ENCODE peak calls at places on chromosomes 4 and X, in eight cellular contexts. One of them, this sample, is unnamed.

GRCh38 chr4:40255722-40256281 is 59.0 kb downstream of the RHOH start:
- DNase-seq in thoracic aorta: no peak
- DNase-seq in lower lobe of right lung: no peak
- DNase-seq in cardiac fibroblast: peak; percentile 91
- DNase-seq in foreskin fibroblast: peak; percentile 94
- DNase-seq in epithelial cell of esophagus: peak; percentile 96
- DNase-seq in psoas muscle: no peak
- DNase-seq in neuronal stem cell: no peak
- DNase-seq in this sample: peak; percentile 96

GRCh38 chrX:45513042-45513441 is 312.4 kb upstream of the DIPK2B start:
- DNase-seq in psoas muscle: no peak
- DNase-seq in foreskin fibroblast: no peak
- DNase-seq in neuronal stem cell: no peak
- DNase-seq in thoracic aorta: no peak
- DNase-seq in epithelial cell of esophagus: no peak
- DNase-seq in cardiac fibroblast: no peak
- DNase-seq in lower lobe of right lung: no peak
- DNase-seq in this sample: no peak

GRCh38 chr4:82500106-82500738 is 61.6 kb downstream of the TMEM150C start:
- DNase-seq in lower lobe of right lung: no peak
- DNase-seq in foreskin fibroblast: peak; percentile 48
- DNase-seq in epithelial cell of esophagus: peak; percentile 35
- DNase-seq in cardiac fibroblast: peak; percentile 23
- DNase-seq in neuronal stem cell: no peak
- DNase-seq in psoas muscle: no peak
- DNase-seq in thoracic aorta: no peak
- DNase-seq in this sample: peak; percentile 25

GRCh38 chr4:7938513-7939376 is 916 bp downstream of the AFAP1 start:
- DNase-seq in cardiac fibroblast: peak; percentile 63
- DNase-seq in thoracic aorta: no peak
- DNase-seq in epithelial cell of esophagus: peak; percentile 24
- DNase-seq in neuronal stem cell: no peak
- DNase-seq in foreskin fibroblast: no peak
- DNase-seq in psoas muscle: no peak
- DNase-seq in lower lobe of right lung: peak; percentile 56
- DNase-seq in this sample: peak; percentile 50

GRCh38 chrX:77342028-77342427 is 105.2 kb upstream of the FGF16 start:
- DNase-seq in foreskin fibroblast: no peak
- DNase-seq in psoas muscle: no peak
- DNase-seq in thoracic aorta: no peak
- DNase-seq in lower lobe of right lung: no peak
- DNase-seq in neuronal stem cell: no peak
- DNase-seq in epithelial cell of esophagus: no peak
- DNase-seq in cardiac fibroblast: no peak
- DNase-seq in this sample: no peak

GRCh38 chr4:114727426-114727825 is 128.8 kb downstream of the UGT8 start:
- DNase-seq in cardiac fibroblast: no peak
- DNase-seq in psoas muscle: no peak
- DNase-seq in thoracic aorta: no peak
- DNase-seq in epithelial cell of esophagus: no peak
- DNase-seq in foreskin fibroblast: no peak
- DNase-seq in neuronal stem cell: peak; percentile 26
- DNase-seq in lower lobe of right lung: no peak
- DNase-seq in this sample: no peak

GRCh38 chr4:98540803-98541202 is 117.6 kb downstream of the TSPAN5 start:
- DNase-seq in lower lobe of right lung: no peak
- DNase-seq in cardiac fibroblast: no peak
- DNase-seq in epithelial cell of esophagus: peak; percentile 70
- DNase-seq in thoracic aorta: no peak
- DNase-seq in psoas muscle: no peak
- DNase-seq in foreskin fibroblast: no peak
- DNase-seq in neuronal stem cell: no peak
- DNase-seq in this sample: no peak

GRCh38 chr4:6239968-6240367 is 29.7 kb upstream of the WFS1 start:
- DNase-seq in cardiac fibroblast: no peak
- DNase-seq in thoracic aorta: no peak
- DNase-seq in foreskin fibroblast: no peak
- DNase-seq in lower lobe of right lung: peak; percentile 25
- DNase-seq in neuronal stem cell: no peak
- DNase-seq in psoas muscle: peak; percentile 23
- DNase-seq in epithelial cell of esophagus: no peak
- DNase-seq in this sample: no peak

GRCh38 chr4:6493668-6494304 is 21.4 kb upstream of the PPP2R2C start:
- DNase-seq in epithelial cell of esophagus: peak; percentile 29
- DNase-seq in psoas muscle: no peak
- DNase-seq in foreskin fibroblast: no peak
- DNase-seq in lower lobe of right lung: no peak
- DNase-seq in cardiac fibroblast: peak; percentile 8
- DNase-seq in thoracic aorta: no peak
- DNase-seq in neuronal stem cell: peak; percentile 8
- DNase-seq in this sample: peak; percentile 16

GRCh38 chrX:38649674-38650647 is 88.6 kb downstream of the TSPAN7 start:
- DNase-seq in epithelial cell of esophagus: no peak
- DNase-seq in neuronal stem cell: no peak
- DNase-seq in cardiac fibroblast: no peak
- DNase-seq in psoas muscle: peak; percentile 80
- DNase-seq in lower lobe of right lung: no peak
- DNase-seq in foreskin fibroblast: no peak
- DNase-seq in thoracic aorta: no peak
- DNase-seq in this sample: no peak

GRCh38 chrX:150051096-150051495 is 112.8 kb upstream of the EOLA2 start:
- DNase-seq in cardiac fibroblast: no peak
- DNase-seq in thoracic aorta: no peak
- DNase-seq in psoas muscle: no peak
- DNase-seq in foreskin fibroblast: no peak
- DNase-seq in neuronal stem cell: no peak
- DNase-seq in lower lobe of right lung: no peak
- DNase-seq in epithelial cell of esophagus: peak; percentile 85
- DNase-seq in this sample: no peak

GRCh38 chr4:73127839-73128448 is 58.4 kb upstream of the COX18 start:
- DNase-seq in cardiac fibroblast: peak; percentile 26
- DNase-seq in psoas muscle: no peak
- DNase-seq in foreskin fibroblast: no peak
- DNase-seq in neuronal stem cell: no peak
- DNase-seq in lower lobe of right lung: no peak
- DNase-seq in epithelial cell of esophagus: peak; percentile 39
- DNase-seq in thoracic aorta: no peak
- DNase-seq in this sample: peak; percentile 34

GRCh38 chr4:89067407-89067806 is 10.4 kb upstream of the FAM13A start:
- DNase-seq in lower lobe of right lung: no peak
- DNase-seq in epithelial cell of esophagus: peak; percentile 20
- DNase-seq in foreskin fibroblast: no peak
- DNase-seq in neuronal stem cell: no peak
- DNase-seq in psoas muscle: no peak
- DNase-seq in cardiac fibroblast: no peak
- DNase-seq in thoracic aorta: no peak
- DNase-seq in this sample: no peak

GRCh38 chr4:107780665-107781064 is 44.1 kb upstream of the SGMS2 start:
- DNase-seq in lower lobe of right lung: no peak
- DNase-seq in neuronal stem cell: peak; percentile 23
- DNase-seq in foreskin fibroblast: no peak
- DNase-seq in psoas muscle: no peak
- DNase-seq in epithelial cell of esophagus: no peak
- DNase-seq in thoracic aorta: no peak
- DNase-seq in cardiac fibroblast: no peak
- DNase-seq in this sample: no peak

GRCh38 chr4:86450189-86450588 is 90.3 kb upstream of the MAPK10 start:
- DNase-seq in cardiac fibroblast: no peak
- DNase-seq in lower lobe of right lung: no peak
- DNase-seq in epithelial cell of esophagus: no peak
- DNase-seq in thoracic aorta: no peak
- DNase-seq in neuronal stem cell: no peak
- DNase-seq in foreskin fibroblast: no peak
- DNase-seq in psoas muscle: no peak
- DNase-seq in this sample: no peak

GRCh38 chr4:86452323-86452995 is 92.6 kb upstream of the MAPK10 start:
- DNase-seq in psoas muscle: no peak
- DNase-seq in lower lobe of right lung: no peak
- DNase-seq in thoracic aorta: no peak
- DNase-seq in epithelial cell of esophagus: no peak
- DNase-seq in neuronal stem cell: no peak
- DNase-seq in foreskin fibroblast: no peak
- DNase-seq in cardiac fibroblast: peak; percentile 73
- DNase-seq in this sample: peak; percentile 69

GRCh38 chr4:86450861-86451260 is 91.0 kb upstream of the MAPK10 start:
- DNase-seq in foreskin fibroblast: no peak
- DNase-seq in lower lobe of right lung: no peak
- DNase-seq in neuronal stem cell: no peak
- DNase-seq in epithelial cell of esophagus: no peak
- DNase-seq in psoas muscle: no peak
- DNase-seq in thoracic aorta: no peak
- DNase-seq in cardiac fibroblast: no peak
- DNase-seq in this sample: no peak

GRCh38 chr4:86451560-86452322 is 91.9 kb upstream of the MAPK10 start:
- DNase-seq in cardiac fibroblast: peak; percentile 13
- DNase-seq in foreskin fibroblast: peak; percentile 13
- DNase-seq in thoracic aorta: no peak
- DNase-seq in lower lobe of right lung: no peak
- DNase-seq in neuronal stem cell: no peak
- DNase-seq in psoas muscle: no peak
- DNase-seq in epithelial cell of esophagus: peak; percentile 82
- DNase-seq in this sample: peak; percentile 27

GRCh38 chr4:86453044-86453501 is 93.2 kb upstream of the MAPK10 start:
- DNase-seq in cardiac fibroblast: peak; percentile 63
- DNase-seq in lower lobe of right lung: no peak
- DNase-seq in epithelial cell of esophagus: peak; percentile 19
- DNase-seq in neuronal stem cell: no peak
- DNase-seq in foreskin fibroblast: peak; percentile 15
- DNase-seq in psoas muscle: no peak
- DNase-seq in thoracic aorta: no peak
- DNase-seq in this sample: peak; percentile 36
- H3K4me3 ChIP-seq in cardiac fibroblast: peak overlapping the region; percentile 42
- H3K4me3 ChIP-seq in lower lobe of right lung: peak overlapping the region; percentile 30
- H3K4me3 ChIP-seq in epithelial cell of esophagus: no peak overlapping the region
- H3K4me3 ChIP-seq in neuronal stem cell: no peak overlapping the region
- H3K4me3 ChIP-seq in foreskin fibroblast: no peak overlapping the region
- H3K4me3 ChIP-seq in psoas muscle: peak overlapping the region; percentile 1
- H3K4me3 ChIP-seq in thoracic aorta: peak overlapping the region; percentile 76
- H3K4me3 ChIP-seq in this sample: peak overlapping the region; percentile 56

GRCh38 chr4:15779789-15780188 is 1.7 kb downstream of the CD38 start:
- DNase-seq in lower lobe of right lung: no peak
- DNase-seq in thoracic aorta: no peak
- DNase-seq in neuronal stem cell: no peak
- DNase-seq in epithelial cell of esophagus: peak; percentile 27
- DNase-seq in cardiac fibroblast: no peak
- DNase-seq in foreskin fibroblast: no peak
- DNase-seq in psoas muscle: no peak
- DNase-seq in this sample: no peak
- H3K4me3 ChIP-seq in lower lobe of right lung: peak overlapping the region; percentile 56
- H3K4me3 ChIP-seq in thoracic aorta: peak overlapping the region; percentile 73
- H3K4me3 ChIP-seq in neuronal stem cell: no peak overlapping the region
- H3K4me3 ChIP-seq in epithelial cell of esophagus: no peak overlapping the region
- H3K4me3 ChIP-seq in cardiac fibroblast: no peak overlapping the region
- H3K4me3 ChIP-seq in foreskin fibroblast: peak overlapping the region; percentile 51
- H3K4me3 ChIP-seq in psoas muscle: peak overlapping the region; percentile 73
- H3K4me3 ChIP-seq in this sample: peak overlapping the region; percentile 52

GRCh38 chr4:74366367-74366891 is 1.5 kb downstream of the EREG start:
- DNase-seq in epithelial cell of esophagus: peak; percentile 71
- DNase-seq in foreskin fibroblast: no peak
- DNase-seq in neuronal stem cell: no peak
- DNase-seq in lower lobe of right lung: no peak
- DNase-seq in psoas muscle: no peak
- DNase-seq in cardiac fibroblast: no peak
- DNase-seq in thoracic aorta: no peak
- DNase-seq in this sample: no peak
- H3K4me3 ChIP-seq in epithelial cell of esophagus: peak overlapping the region; percentile 79
- H3K4me3 ChIP-seq in foreskin fibroblast: peak overlapping the region; percentile 63
- H3K4me3 ChIP-seq in neuronal stem cell: no peak overlapping the region
- H3K4me3 ChIP-seq in lower lobe of right lung: no peak overlapping the region
- H3K4me3 ChIP-seq in psoas muscle: no peak overlapping the region
- H3K4me3 ChIP-seq in cardiac fibroblast: peak overlapping the region; percentile 68
- H3K4me3 ChIP-seq in thoracic aorta: no peak overlapping the region
- H3K4me3 ChIP-seq in this sample: peak overlapping the region; percentile 63

GRCh38 chrX:56746996-56747395 is 18.0 kb downstream of the NBDY start:
- DNase-seq in lower lobe of right lung: no peak
- DNase-seq in epithelial cell of esophagus: peak; percentile 68
- DNase-seq in psoas muscle: no peak
- DNase-seq in foreskin fibroblast: no peak
- DNase-seq in neuronal stem cell: no peak
- DNase-seq in thoracic aorta: no peak
- DNase-seq in cardiac fibroblast: no peak
- DNase-seq in this sample: no peak
- H3K4me3 ChIP-seq in lower lobe of right lung: no peak overlapping the region
- H3K4me3 ChIP-seq in epithelial cell of esophagus: no peak overlapping the region
- H3K4me3 ChIP-seq in psoas muscle: no peak overlapping the region
- H3K4me3 ChIP-seq in foreskin fibroblast: no peak overlapping the region
- H3K4me3 ChIP-seq in neuronal stem cell: no peak overlapping the region
- H3K4me3 ChIP-seq in thoracic aorta: no peak overlapping the region
- H3K4me3 ChIP-seq in cardiac fibroblast: no peak overlapping the region
- H3K4me3 ChIP-seq in this sample: no peak overlapping the region

GRCh38 chrX:7926501-7926900 is 712 bp downstream of the PNPLA4 start:
- DNase-seq in neuronal stem cell: no peak
- DNase-seq in cardiac fibroblast: peak; percentile 3
- DNase-seq in psoas muscle: no peak
- DNase-seq in foreskin fibroblast: no peak
- DNase-seq in lower lobe of right lung: no peak
- DNase-seq in thoracic aorta: no peak
- DNase-seq in epithelial cell of esophagus: peak; percentile 55
- DNase-seq in this sample: peak; percentile 4
- H3K4me3 ChIP-seq in neuronal stem cell: peak overlapping the region; percentile 89
- H3K4me3 ChIP-seq in cardiac fibroblast: peak overlapping the region; percentile 60
- H3K4me3 ChIP-seq in psoas muscle: peak overlapping the region; percentile 68
- H3K4me3 ChIP-seq in foreskin fibroblast: peak overlapping the region; percentile 66
- H3K4me3 ChIP-seq in lower lobe of right lung: peak overlapping the region; percentile 59
- H3K4me3 ChIP-seq in thoracic aorta: peak overlapping the region; percentile 78
- H3K4me3 ChIP-seq in epithelial cell of esophagus: peak overlapping the region; percentile 63
- H3K4me3 ChIP-seq in this sample: peak overlapping the region; percentile 66